ENCODE peak calls at places on chromosomes 4 and X, in six cellular contexts. K is IMR-90, N is H9, U is neuronal stem cell, P is trophoblast cell, V is mesenchymal stem cell. Z is an unnamed sample.

GRCh38 chr4:8107146-8107657 is 51.4 kb downstream of the ABLIM2 start:
- DNase-seq in P (no peak), V (no peak), K (no peak), U (no peak), N (no peak), Z (no peak)

GRCh38 chrX:11952176-11952720 is 186.0 kb upstream of the FRMPD4 start:
- DNase-seq in N (no peak), V (peak), P (no peak), K (peak), U (no peak), Z (peak)

GRCh38 chrX:109886122-109886761 is 116.7 kb upstream of the TMEM164 start:
- DNase-seq in N (peak), U (peak), V (peak), K (peak), P (peak), Z (peak)

GRCh38 chrX:10022580-10023245 is 55.6 kb downstream of the CLDN34 start:
- DNase-seq in K (peak), U (no peak), N (no peak), V (peak), P (no peak), Z (peak)

GRCh38 chr4:115145393-115146160 is 32.2 kb upstream of the NDST4 start:
- DNase-seq in N (no peak), P (no peak), V (no peak), U (no peak), K (no peak), Z (no peak)

GRCh38 chr4:141432000-141432712 is 204.2 kb upstream of the IL15 start:
- DNase-seq in K (peak), U (no peak), V (no peak), P (no peak), N (no peak), Z (no peak)

GRCh38 chr4:168241953-168242352 is 76.6 kb downstream of the DDX60 start:
- DNase-seq in V (no peak), U (no peak), N (no peak), K (no peak), P (no peak), Z (peak)

GRCh38 chrX:33307954-33308353 is 96.6 kb upstream of the DMD start:
- DNase-seq in P (no peak), V (no peak), N (no peak), U (no peak), K (peak), Z (no peak)

GRCh38 chr4:177356921-177357320 is 47.2 kb downstream of the NEIL3 start:
- DNase-seq in U (no peak), V (peak), P (no peak), N (no peak), K (peak), Z (no peak)

GRCh38 chr4:176988226-176988625 is 195.5 kb upstream of the VEGFC start:
- DNase-seq in N (no peak), K (peak), V (peak), P (no peak), U (no peak), Z (peak)

GRCh38 chr4:6200011-6200921 is at the start of gene JAKMIP1:
- DNase-seq in P (peak), V (peak), N (peak), K (peak), U (peak), Z (peak)

GRCh38 chr4:25367004-25367621 is 9.9 kb upstream of the ANAPC4 start:
- DNase-seq in K (peak), N (no peak), V (peak), P (no peak), U (no peak), Z (peak)

GRCh38 chr4:159224412-159224811 is 121.5 kb downstream of the RAPGEF2 start:
- DNase-seq in K (no peak), N (no peak), P (no peak), V (no peak), U (no peak), Z (no peak)

GRCh38 chrX:151746502-151746901 is 12.0 kb downstream of the CNGA2 start:
- DNase-seq in U (no peak), N (no peak), V (no peak), K (no peak), P (no peak), Z (no peak)

GRCh38 chrX:24643116-24643515 is 4.0 kb downstream of the PCYT1B start:
- DNase-seq in N (no peak), P (no peak), K (no peak), U (no peak), V (peak), Z (peak)

GRCh38 chrX:152895724-152896420 is 2.0 kb upstream of the ZNF185 start:
- DNase-seq in N (no peak), V (no peak), P (no peak), K (no peak), U (no peak), Z (no peak)

GRCh38 chrX:121635141-121635540 is 587.7 kb downstream of the GLUD2 start:
- DNase-seq in U (no peak), K (no peak), P (no peak), N (no peak), V (no peak), Z (no peak)

GRCh38 chrX:16870861-16871584 is 861 bp upstream of the RBBP7 start:
- DNase-seq in U (peak), V (peak), K (no peak), N (peak), P (peak), Z (peak)

GRCh38 chrX:73850124-73851013 is 287.4 kb downstream of the CHIC1 start:
- DNase-seq in N (no peak), U (no peak), K (peak), V (no peak), P (no peak), Z (peak)

GRCh38 chr4:28654618-28655017 is 1794.0 kb downstream of the STIM2 start:
- DNase-seq in V (no peak), K (peak), N (no peak), P (no peak), U (no peak), Z (no peak)

GRCh38 chr4:3399277-3400194 is 42.2 kb upstream of the HGFAC start:
- DNase-seq in P (no peak), N (no peak), K (no peak), U (no peak), V (no peak), Z (peak)

GRCh38 chr4:71186566-71187398 is 152.0 kb upstream of the SLC4A4 start:
- DNase-seq in P (no peak), U (peak), K (peak), N (peak), V (peak), Z (peak)

GRCh38 chr4:172553216-172553615 is 615.4 kb upstream of the GALNT7 start:
- DNase-seq in U (no peak), K (no peak), N (no peak), P (no peak), V (no peak), Z (no peak)

GRCh38 chr4:77145806-77146425 is 11.1 kb upstream of the CCNG2 start:
- DNase-seq in P (no peak), N (no peak), V (no peak), K (no peak), U (no peak), Z (no peak)

GRCh38 chr4:166324321-166324720 is 451.3 kb downstream of the TLL1 start:
- DNase-seq in V (peak), N (peak), U (peak), P (peak), K (no peak), Z (peak)

GRCh38 chr4:188110741-188111458 is 1.5 kb upstream of the TRIML2 start:
- DNase-seq in K (peak), V (no peak), P (no peak), U (no peak), N (no peak), Z (peak)

GRCh38 chr4:36051634-36052033 is 192.7 kb downstream of the ARAP2 start:
- DNase-seq in N (no peak), U (no peak), V (no peak), K (no peak), P (no peak), Z (no peak)

GRCh38 chrX:139762400-139763183 is 54.6 kb upstream of the MCF2 start:
- DNase-seq in U (no peak), P (no peak), V (no peak), N (no peak), K (peak), Z (no peak)

GRCh38 chrX:13742397-13743176 is 8.0 kb downstream of the OFD1 start:
- DNase-seq in P (no peak), U (no peak), N (no peak), K (no peak), V (peak), Z (peak)

GRCh38 chr4:89134775-89135319 is 23.5 kb downstream of the TIGD2 start:
- DNase-seq in U (no peak), P (peak), N (no peak), K (peak), V (peak), Z (peak)

GRCh38 chr4:101865501-101866062 is 75.1 kb downstream of the BANK1 start:
- DNase-seq in K (peak), U (no peak), V (peak), N (no peak), P (peak), Z (peak)

GRCh38 chr4:28378109-28378830 is 1517.6 kb downstream of the STIM2 start:
- DNase-seq in N (peak), U (no peak), K (no peak), V (no peak), P (no peak), Z (peak)

GRCh38 chrX:115017455-115017854 is at the start of gene IL13RA2:
- DNase-seq in U (no peak), P (no peak), N (no peak), V (peak), K (no peak), Z (peak)

GRCh38 chr4:98446499-98447375 is 185.6 kb downstream of the RAP1GDS1 start:
- DNase-seq in K (peak), N (no peak), U (no peak), P (no peak), V (peak), Z (no peak)

GRCh38 chr4:72484991-72485390 is 84.0 kb downstream of the ADAMTS3 start:
- DNase-seq in U (no peak), K (no peak), N (no peak), P (no peak), V (no peak), Z (no peak)
- H3K4ac ChIP-seq in U (no peak), K (no peak), N (no peak), P (no peak), V (no peak), Z (no peak)

DNA sequence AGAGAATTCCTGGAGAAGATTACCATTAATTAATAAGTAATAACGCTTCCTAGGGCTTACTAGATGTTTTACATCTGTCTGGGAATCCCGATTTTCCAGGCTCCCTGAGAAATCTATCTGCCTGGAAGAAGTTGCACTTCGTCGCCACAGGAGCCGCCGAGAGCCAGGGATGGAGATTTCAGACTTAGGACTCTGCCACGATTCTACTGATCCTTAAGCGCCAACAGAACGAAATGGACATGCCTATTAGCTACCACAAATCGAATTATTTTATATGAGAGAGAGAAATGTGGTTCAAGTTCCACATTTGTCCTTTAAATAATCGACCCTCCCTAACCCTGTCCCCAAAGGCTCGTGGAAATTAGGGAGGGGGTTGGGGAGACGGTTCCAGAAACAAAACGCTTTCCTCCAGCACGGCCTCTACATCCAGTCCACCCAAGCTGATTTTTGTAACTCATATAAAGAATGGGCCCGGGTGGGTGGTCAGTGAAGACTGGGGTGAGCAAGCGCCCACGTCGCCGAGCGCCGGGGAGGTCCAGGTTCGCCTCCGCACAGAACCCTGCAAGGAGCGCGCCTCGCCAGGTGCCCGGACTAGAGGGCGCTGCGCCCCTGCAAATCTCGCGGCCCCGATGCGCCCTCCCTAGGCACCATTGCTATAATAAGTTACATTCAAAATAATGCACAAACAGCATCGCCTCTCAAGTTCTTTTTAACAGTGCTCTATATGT is 1.9 kb upstream of the FAT1 start:
- DNase-seq in N (peak), K (peak), P (peak), V (peak), U (peak), Z (peak)
- H3K4ac ChIP-seq in N (no peak), K (peak), P (peak), V (peak), U (no peak), Z (no peak)

GRCh38 chr4:183173580-183174526 is 74.8 kb downstream of the WWC2 start:
- DNase-seq in V (peak), U (peak), P (no peak), N (peak), K (peak), Z (peak)
- H3K4ac ChIP-seq in V (no peak), U (no peak), P (no peak), N (no peak), K (peak), Z (no peak)

DNA sequence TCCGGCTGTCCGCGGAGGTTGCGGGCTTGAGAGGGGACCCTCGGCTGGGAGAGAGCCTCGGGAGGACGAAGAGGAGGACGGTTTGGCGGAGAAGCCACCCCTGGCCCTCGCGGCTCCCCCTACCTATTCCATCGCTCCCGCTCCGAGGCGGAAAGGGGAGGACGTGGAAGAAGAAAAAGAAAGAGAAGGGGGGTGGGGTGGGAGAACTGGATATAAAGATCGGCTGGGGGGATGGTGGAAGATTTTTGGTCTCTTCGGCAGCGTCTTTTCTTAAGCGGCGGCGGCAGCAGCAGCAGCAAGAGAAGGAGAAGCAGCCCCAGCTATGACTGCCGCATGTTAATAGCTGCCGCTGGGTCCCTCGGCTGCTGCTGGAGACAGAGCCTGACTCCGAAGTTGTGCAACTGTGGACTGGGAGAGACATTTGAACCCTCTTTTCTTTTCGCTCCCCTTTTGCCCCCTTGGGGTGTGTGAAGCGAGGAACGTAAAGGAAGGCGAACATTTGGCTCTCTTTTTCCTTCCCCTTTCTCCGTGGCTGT is 933 bp downstream of the ADGRL3 start:
- DNase-seq in U (peak), P (no peak), N (peak), K (no peak), V (peak), Z (peak)
- H3K4ac ChIP-seq in U (no peak), P (peak), N (no peak), K (peak), V (no peak), Z (peak)

DNA sequence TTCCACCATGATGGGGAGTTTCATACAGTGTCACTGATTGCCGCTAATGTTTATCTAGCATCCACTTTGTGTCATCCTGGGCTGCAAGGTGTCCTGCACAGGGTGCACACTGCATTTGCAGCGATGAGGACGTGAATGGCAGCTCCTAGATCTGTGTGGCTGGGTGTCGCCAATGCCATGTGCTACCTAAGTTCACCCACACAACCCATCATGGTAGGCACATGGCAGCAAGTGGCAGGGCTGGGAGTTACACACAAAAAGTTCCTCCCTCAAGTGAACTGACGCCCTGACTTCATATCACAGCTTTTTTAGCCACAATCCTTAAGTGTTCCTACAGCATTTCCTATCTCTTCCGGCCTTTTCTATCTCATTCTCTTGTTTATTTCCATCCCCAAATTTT is 45.9 kb upstream of the SPRY1 start:
- DNase-seq in K (no peak), P (no peak), U (no peak), N (no peak), V (no peak), Z (no peak)
- H3K4ac ChIP-seq in K (no peak), P (no peak), U (peak), N (no peak), V (no peak), Z (peak)

DNA sequence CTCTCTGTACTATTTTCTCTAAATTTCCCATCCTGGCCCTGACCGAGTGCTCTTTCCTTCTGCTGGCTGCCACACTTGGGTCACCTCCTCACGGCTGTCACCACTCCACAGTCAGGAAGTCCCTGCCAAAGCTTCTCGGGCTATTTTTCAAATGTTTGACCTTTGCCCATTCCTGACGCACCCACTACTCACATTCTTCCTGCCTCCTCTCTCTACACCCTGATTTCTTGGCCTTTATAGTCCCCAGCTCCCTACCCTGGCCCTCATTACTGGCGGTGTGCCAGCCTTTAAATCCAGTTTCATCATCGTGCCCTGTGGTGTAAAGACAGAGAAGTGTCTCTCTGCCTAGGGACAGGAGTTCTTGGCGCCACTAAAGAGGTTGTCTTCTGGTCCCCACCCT is 46.4 kb upstream of the GATB start:
- DNase-seq in N (no peak), P (no peak), U (no peak), K (no peak), V (no peak), Z (no peak)
- H3K4ac ChIP-seq in N (no peak), P (no peak), U (no peak), K (peak), V (peak), Z (no peak)

GRCh38 chr4:86449746-86450145 is 89.9 kb upstream of the MAPK10 start:
- DNase-seq in N (no peak), V (no peak), P (no peak), U (no peak), K (no peak), Z (peak)
- H3K4ac ChIP-seq in N (no peak), V (no peak), P (no peak), U (no peak), K (no peak), Z (peak)

GRCh38 chr4:2008921-2009650 is at the start of gene NELFA:
- DNase-seq in N (peak), P (peak), V (peak), K (peak), U (peak), Z (peak)

GRCh38 chr4:2008671-2008920 is 178 bp downstream of the NELFA start:
- DNase-seq in K (no peak), P (no peak), V (no peak), N (no peak), U (no peak), Z (no peak)

GRCh38 chr4:2006367-2006766 is 2.4 kb downstream of the NELFA start:
- DNase-seq in P (no peak), U (no peak), N (no peak), V (no peak), K (no peak), Z (no peak)

GRCh38 chr4:2006956-2007653 is 1.7 kb downstream of the NELFA start:
- DNase-seq in N (no peak), V (peak), P (no peak), K (no peak), U (no peak), Z (no peak)

GRCh38 chr4:2007804-2008670 is 737 bp downstream of the NELFA start:
- DNase-seq in V (peak), N (no peak), P (no peak), K (peak), U (peak), Z (peak)
- H3K4ac ChIP-seq in V (no peak), N (no peak), P (peak), K (peak), U (no peak), Z (peak)

GRCh38 chr4:78337621-78338020 is 213.9 kb upstream of the ANXA3 start:
- DNase-seq in K (no peak), N (no peak), V (no peak), P (no peak), U (no peak), Z (peak)

GRCh38 chr4:78331965-78332364 is 219.6 kb upstream of the ANXA3 start:
- DNase-seq in K (no peak), N (no peak), P (no peak), U (no peak), V (no peak), Z (peak)

GRCh38 chr4:78332974-78333373 is 218.6 kb upstream of the ANXA3 start:
- DNase-seq in V (no peak), P (no peak), U (no peak), K (no peak), N (no peak), Z (no peak)

GRCh38 chr4:78337216-78337615 is 214.4 kb upstream of the ANXA3 start:
- DNase-seq in P (no peak), V (no peak), N (no peak), K (no peak), U (no peak), Z (no peak)

GRCh38 chr4:78336093-78336943 is 215.3 kb upstream of the ANXA3 start:
- DNase-seq in N (no peak), V (peak), U (no peak), K (peak), P (no peak), Z (peak)
- H3K4ac ChIP-seq in N (no peak), V (no peak), U (no peak), K (no peak), P (no peak), Z (no peak)

Z was measured in mesendoderm.